ENCODE peak calls at places on chromosomes 2 and 18, in five cellular contexts. One of them, this sample, is unnamed.

GRCh38 chr2:73292906-73293533 is 328 bp downstream of the EGR4 start:
- DNase-seq in suprapubic skin: no peak
- DNase-seq in AG09309: no peak
- DNase-seq in coronary artery: no peak
- DNase-seq in IMR-90: no peak
- DNase-seq in this sample: no peak

GRCh38 chr18:36153771-36154170 is 24.1 kb downstream of the ELP2 start:
- DNase-seq in AG09309: no peak
- DNase-seq in IMR-90: peak
- DNase-seq in coronary artery: no peak
- DNase-seq in suprapubic skin: no peak
- DNase-seq in this sample: no peak

GRCh38 chr2:133841905-133842304 is 273.6 kb upstream of the NCKAP5 start:
- DNase-seq in coronary artery: peak
- DNase-seq in IMR-90: peak
- DNase-seq in suprapubic skin: no peak
- DNase-seq in AG09309: peak
- DNase-seq in this sample: peak

GRCh38 chr18:57427429-57428181 is 7.6 kb upstream of the ONECUT2 start:
- DNase-seq in AG09309: no peak
- DNase-seq in IMR-90: no peak
- DNase-seq in suprapubic skin: no peak
- DNase-seq in coronary artery: no peak
- DNase-seq in this sample: no peak

GRCh38 chr2:212961255-212961654 is 190.2 kb downstream of the IKZF2 start:
- DNase-seq in coronary artery: no peak
- DNase-seq in AG09309: no peak
- DNase-seq in suprapubic skin: no peak
- DNase-seq in IMR-90: no peak
- DNase-seq in this sample: no peak

GRCh38 chr2:190791347-190791982 is 89.2 kb upstream of the GLS start:
- DNase-seq in IMR-90: peak
- DNase-seq in coronary artery: no peak
- DNase-seq in suprapubic skin: no peak
- DNase-seq in AG09309: peak
- DNase-seq in this sample: no peak

GRCh38 chr18:57677289-57678211 is 55.9 kb upstream of the NARS1 start:
- DNase-seq in AG09309: no peak
- DNase-seq in suprapubic skin: no peak
- DNase-seq in IMR-90: no peak
- DNase-seq in coronary artery: no peak
- DNase-seq in this sample: no peak

GRCh38 chr2:120446236-120447121 is 100.5 kb downstream of the INHBB start:
- DNase-seq in IMR-90: no peak
- DNase-seq in AG09309: no peak
- DNase-seq in coronary artery: no peak
- DNase-seq in suprapubic skin: peak
- DNase-seq in this sample: no peak

GRCh38 chr2:219331560-219332213 is 857 bp downstream of the RESP18 start:
- DNase-seq in AG09309: no peak
- DNase-seq in suprapubic skin: no peak
- DNase-seq in IMR-90: peak
- DNase-seq in coronary artery: no peak
- DNase-seq in this sample: no peak

GRCh38 chr2:183919167-183919566 is 679.2 kb upstream of the ZNF804A start:
- DNase-seq in coronary artery: no peak
- DNase-seq in suprapubic skin: no peak
- DNase-seq in AG09309: no peak
- DNase-seq in IMR-90: no peak
- DNase-seq in this sample: no peak

GRCh38 chr2:234957533-234958135 is 5.8 kb downstream of the SH3BP4 start:
- DNase-seq in IMR-90: peak
- DNase-seq in coronary artery: peak
- DNase-seq in suprapubic skin: no peak
- DNase-seq in AG09309: no peak
- DNase-seq in this sample: no peak

DNA sequence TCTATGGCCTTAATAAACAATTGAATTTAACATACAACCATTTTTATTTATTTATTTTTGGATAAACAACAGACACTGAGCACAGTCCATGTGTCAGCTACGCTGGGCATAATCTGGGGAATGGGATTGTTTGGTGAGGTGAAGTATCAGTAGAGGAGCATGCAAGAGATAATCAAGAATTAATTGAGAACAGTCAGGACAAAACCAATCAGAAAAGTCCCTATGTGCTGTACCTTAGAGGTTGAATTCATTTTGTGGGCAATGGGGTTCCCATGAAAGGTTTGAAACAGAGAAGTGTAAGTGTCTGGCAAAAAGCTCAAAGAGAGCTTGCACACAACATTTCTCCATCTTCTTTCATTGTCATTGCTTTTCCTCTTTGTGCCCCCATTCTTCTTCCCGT is 198.2 kb downstream of the RNF144A start:
- DNase-seq in AG09309: no peak
- DNase-seq in IMR-90: no peak
- DNase-seq in coronary artery: no peak
- DNase-seq in suprapubic skin: no peak
- DNase-seq in this sample: no peak
- TF ChIP-seq CTCF in AG09309: no peak
- TF ChIP-seq CTCF in IMR-90: no peak
- TF ChIP-seq CTCF in coronary artery: no peak
- TF ChIP-seq CTCF in suprapubic skin: no peak
- TF ChIP-seq CTCF in this sample: no peak

DNA sequence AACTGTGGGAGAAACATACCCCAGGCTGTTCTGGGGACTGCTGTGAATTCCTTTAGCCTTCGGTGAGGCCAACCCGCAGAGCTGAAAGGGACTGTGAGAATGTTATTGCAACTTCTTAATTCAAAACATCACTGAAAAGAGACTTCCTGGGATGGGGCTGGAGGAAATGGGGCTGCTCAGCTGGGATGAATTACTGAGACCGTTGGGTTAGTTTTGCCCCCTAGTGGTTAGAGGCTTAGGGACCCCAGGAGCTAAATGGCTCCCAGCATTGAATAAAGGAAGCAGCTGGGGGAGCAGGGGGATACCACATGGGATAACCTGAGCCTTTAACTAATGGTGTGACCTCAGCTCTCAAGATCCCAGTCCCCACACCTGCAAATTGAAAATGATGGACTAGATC is 941.1 kb upstream of the FANCL start:
- DNase-seq in suprapubic skin: no peak
- DNase-seq in coronary artery: no peak
- DNase-seq in AG09309: no peak
- DNase-seq in IMR-90: peak
- DNase-seq in this sample: no peak
- TF ChIP-seq CTCF in suprapubic skin: no peak
- TF ChIP-seq CTCF in coronary artery: no peak
- TF ChIP-seq CTCF in AG09309: peak
- TF ChIP-seq CTCF in IMR-90: peak
- TF ChIP-seq CTCF in this sample: peak

GRCh38 chr2:20682166-20682565 is 15.2 kb downstream of the GDF7 start:
- DNase-seq in coronary artery: no peak
- DNase-seq in AG09309: no peak
- DNase-seq in IMR-90: peak
- DNase-seq in suprapubic skin: no peak
- DNase-seq in this sample: no peak
- TF ChIP-seq CTCF in coronary artery: no peak
- TF ChIP-seq CTCF in AG09309: peak
- TF ChIP-seq CTCF in IMR-90: peak
- TF ChIP-seq CTCF in suprapubic skin: no peak
- TF ChIP-seq CTCF in this sample: peak

GRCh38 chr18:48295586-48296311 is 113.4 kb downstream of the ZBTB7C start:
- DNase-seq in AG09309: no peak
- DNase-seq in coronary artery: no peak
- DNase-seq in IMR-90: no peak
- DNase-seq in suprapubic skin: no peak
- DNase-seq in this sample: peak
- TF ChIP-seq CTCF in AG09309: peak
- TF ChIP-seq CTCF in coronary artery: no peak
- TF ChIP-seq CTCF in IMR-90: no peak
- TF ChIP-seq CTCF in suprapubic skin: no peak
- TF ChIP-seq CTCF in this sample: peak

DNA sequence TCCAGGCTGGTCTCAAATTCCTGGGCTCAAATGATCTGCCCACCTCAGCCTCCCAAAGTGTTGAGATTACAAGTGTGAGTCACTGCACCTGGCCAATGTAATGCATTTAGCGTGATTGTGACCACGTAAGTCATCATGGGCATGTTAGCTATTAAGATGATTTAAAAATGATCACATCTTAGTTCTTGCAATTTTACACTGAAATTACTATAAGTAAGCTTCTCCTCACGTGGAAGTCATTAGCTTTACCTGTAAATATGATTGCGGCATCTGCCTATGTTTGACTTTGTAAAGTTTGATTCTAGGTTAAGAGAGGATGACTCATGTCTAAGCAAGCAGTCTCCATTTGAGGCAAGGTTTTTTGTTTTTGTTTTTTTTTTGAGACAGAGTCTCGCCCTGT is 85.5 kb downstream of the PMAIP1 start:
- DNase-seq in coronary artery: no peak
- DNase-seq in AG09309: no peak
- DNase-seq in IMR-90: no peak
- DNase-seq in suprapubic skin: no peak
- DNase-seq in this sample: no peak
- TF ChIP-seq CTCF in coronary artery: no peak
- TF ChIP-seq CTCF in AG09309: no peak
- TF ChIP-seq CTCF in IMR-90: no peak
- TF ChIP-seq CTCF in suprapubic skin: no peak
- TF ChIP-seq CTCF in this sample: no peak

GRCh38 chr2:171707752-171708151 is 20.5 kb downstream of the DYNC1I2 start:
- DNase-seq in suprapubic skin: no peak
- DNase-seq in IMR-90: no peak
- DNase-seq in coronary artery: no peak
- DNase-seq in AG09309: no peak
- DNase-seq in this sample: no peak

GRCh38 chr2:171702781-171703556 is 15.7 kb downstream of the DYNC1I2 start:
- DNase-seq in IMR-90: peak
- DNase-seq in AG09309: no peak
- DNase-seq in coronary artery: no peak
- DNase-seq in suprapubic skin: no peak
- DNase-seq in this sample: no peak

GRCh38 chr2:171709011-171709685 is 21.9 kb downstream of the DYNC1I2 start:
- DNase-seq in suprapubic skin: no peak
- DNase-seq in IMR-90: no peak
- DNase-seq in coronary artery: no peak
- DNase-seq in AG09309: no peak
- DNase-seq in this sample: no peak

GRCh38 chr2:171703574-171704347 is 16.5 kb downstream of the DYNC1I2 start:
- DNase-seq in suprapubic skin: no peak
- DNase-seq in IMR-90: peak
- DNase-seq in coronary artery: no peak
- DNase-seq in AG09309: no peak
- DNase-seq in this sample: no peak

DNA sequence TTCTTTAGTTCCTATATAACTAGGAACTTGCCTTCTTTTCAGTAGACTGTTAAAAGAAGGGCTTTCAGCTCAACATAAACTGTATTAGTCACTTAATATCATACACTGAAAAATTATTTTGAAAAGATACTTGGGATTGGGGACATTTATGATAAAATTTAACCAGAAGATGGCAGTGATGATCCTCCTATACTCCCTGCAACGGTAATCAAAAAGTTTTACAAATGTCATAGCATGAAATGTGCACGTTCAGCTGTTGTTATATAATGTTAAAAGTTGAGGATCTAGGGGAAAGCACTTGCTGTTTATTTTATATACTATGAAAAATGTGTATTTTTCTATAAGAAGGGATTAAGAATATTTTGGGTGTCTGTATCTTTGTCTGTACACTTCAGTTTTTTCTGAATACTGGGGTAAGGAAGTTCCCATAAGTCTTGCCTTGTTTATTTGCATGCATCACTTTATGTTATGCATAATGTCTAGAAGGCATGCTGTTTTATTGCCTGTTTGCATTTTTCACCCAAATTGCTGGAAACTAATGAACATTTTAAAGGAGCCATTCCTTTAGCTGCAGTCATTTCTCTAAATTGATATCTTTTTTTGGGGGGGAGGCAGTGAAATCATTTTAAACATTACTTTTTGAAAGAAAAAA is 19.0 kb downstream of the DYNC1I2 start:
- DNase-seq in suprapubic skin: no peak
- DNase-seq in AG09309: no peak
- DNase-seq in IMR-90: peak
- DNase-seq in coronary artery: no peak
- DNase-seq in this sample: no peak
- TF ChIP-seq CTCF in suprapubic skin: no peak
- TF ChIP-seq CTCF in AG09309: peak
- TF ChIP-seq CTCF in IMR-90: peak
- TF ChIP-seq CTCF in coronary artery: no peak
- TF ChIP-seq CTCF in this sample: peak